ENCODE peak calls at places on chromosomes 6 and 20, in five cellular contexts. K, U, L, J and W are unnamed samples.

GRCh38 chr20:57620274-57620990 is at the start of gene ZBP1:
- DNase-seq in K (no peak), U (no peak), L (no peak), J (no peak), W (peak; percentile 93)

GRCh38 chr6:2731281-2731909 is 19.3 kb downstream of the MYLK4 start:
- DNase-seq in K (no peak), U (no peak), L (peak; percentile 81), J (no peak), W (no peak)

GRCh38 chr6:11309947-11310665 is 77.6 kb upstream of the NEDD9 start:
- DNase-seq in K (no peak), U (no peak), L (peak; percentile 77), J (no peak), W (no peak)

GRCh38 chr6:129117355-129117754 is 234.4 kb downstream of the LAMA2 start:
- DNase-seq in K (no peak), U (no peak), L (no peak), J (no peak), W (no peak)

GRCh38 chr6:166006593-166007301 is 160.9 kb downstream of the TBXT start:
- DNase-seq in K (no peak), U (peak; percentile 76), L (no peak), J (peak; percentile 80), W (no peak)

GRCh38 chr6:152669894-152670293 is 27.8 kb upstream of the MYCT1 start:
- DNase-seq in K (peak; percentile 3), U (peak; percentile 51), L (no peak), J (peak; percentile 49), W (peak; percentile 37)

GRCh38 chr6:167776906-167777645 is 49.6 kb upstream of the AFDN start:
- DNase-seq in K (no peak), U (no peak), L (peak; percentile 27), J (no peak), W (no peak)

GRCh38 chr20:57749131-57749690 is 39.4 kb upstream of the PMEPA1 start:
- DNase-seq in K (no peak), U (no peak), L (no peak), J (no peak), W (no peak)

GRCh38 chr20:24723953-24724352 is 225.1 kb upstream of the CST7 start:
- DNase-seq in K (no peak), U (no peak), L (no peak), J (no peak), W (no peak)
- TF ChIP-seq CTCF in K (no peak), U (no peak), L (no peak), J (no peak), W (no peak)

GRCh38 chr6:132133734-132134490 is 182.7 kb upstream of the CCN2 start:
- DNase-seq in K (no peak), U (no peak), L (no peak), J (peak; percentile 44), W (no peak)

GRCh38 chr6:132132420-132132819 is 181.2 kb upstream of the CCN2 start:
- DNase-seq in K (no peak), U (peak; percentile 27), L (no peak), J (peak; percentile 78), W (no peak)

GRCh38 chr6:132131351-132131750 is 180.2 kb upstream of the CCN2 start:
- DNase-seq in K (no peak), U (no peak), L (no peak), J (no peak), W (no peak)

GRCh38 chr6:132131777-132132176 is 180.6 kb upstream of the CCN2 start:
- DNase-seq in K (peak; percentile 95), U (peak; percentile 100), L (peak; percentile 42), J (peak; percentile 98), W (peak; percentile 5)

GRCh38 chr6:132132911-132133639 is 181.9 kb upstream of the CCN2 start:
- DNase-seq in K (peak; percentile 51), U (peak; percentile 74), L (no peak), J (peak; percentile 77), W (no peak)
- H3K4me3 ChIP-seq in K (no peak overlapping the region), U (no peak overlapping the region), L (no peak overlapping the region), J (no peak overlapping the region), W (no peak overlapping the region)

GRCh38 chr20:35601021-35601973 is 14.3 kb upstream of the SPAG4 start:
- DNase-seq in K (peak; percentile 66), U (peak; percentile 72), L (peak; percentile 92), J (peak; percentile 73), W (peak; percentile 84)
- TF ChIP-seq CTCF in K (peak; percentile 35), U (peak; percentile 24), L (peak; percentile 60), J (peak; percentile 49), W (peak; percentile 45)

GRCh38 chr6:97293198-97293696 is 10.2 kb upstream of the MMS22L start:
- DNase-seq in K (no peak), U (peak; percentile 15), L (no peak), J (no peak), W (no peak)

GRCh38 chr6:97292671-97293070 is 9.7 kb upstream of the MMS22L start:
- DNase-seq in K (peak; percentile 71), U (peak; percentile 67), L (no peak), J (peak; percentile 9), W (no peak)

GRCh38 chr6:97289332-97289731 is 6.3 kb upstream of the MMS22L start:
- DNase-seq in K (no peak), U (no peak), L (no peak), J (no peak), W (no peak)

GRCh38 chr6:97294451-97294850 is 11.4 kb upstream of the MMS22L start:
- DNase-seq in K (peak; percentile 53), U (peak; percentile 67), L (no peak), J (peak; percentile 29), W (peak; percentile 52)
- H3K4me3 ChIP-seq in K (no peak overlapping the region), U (no peak overlapping the region), L (no peak overlapping the region), J (no peak overlapping the region), W (no peak overlapping the region)

DNA sequence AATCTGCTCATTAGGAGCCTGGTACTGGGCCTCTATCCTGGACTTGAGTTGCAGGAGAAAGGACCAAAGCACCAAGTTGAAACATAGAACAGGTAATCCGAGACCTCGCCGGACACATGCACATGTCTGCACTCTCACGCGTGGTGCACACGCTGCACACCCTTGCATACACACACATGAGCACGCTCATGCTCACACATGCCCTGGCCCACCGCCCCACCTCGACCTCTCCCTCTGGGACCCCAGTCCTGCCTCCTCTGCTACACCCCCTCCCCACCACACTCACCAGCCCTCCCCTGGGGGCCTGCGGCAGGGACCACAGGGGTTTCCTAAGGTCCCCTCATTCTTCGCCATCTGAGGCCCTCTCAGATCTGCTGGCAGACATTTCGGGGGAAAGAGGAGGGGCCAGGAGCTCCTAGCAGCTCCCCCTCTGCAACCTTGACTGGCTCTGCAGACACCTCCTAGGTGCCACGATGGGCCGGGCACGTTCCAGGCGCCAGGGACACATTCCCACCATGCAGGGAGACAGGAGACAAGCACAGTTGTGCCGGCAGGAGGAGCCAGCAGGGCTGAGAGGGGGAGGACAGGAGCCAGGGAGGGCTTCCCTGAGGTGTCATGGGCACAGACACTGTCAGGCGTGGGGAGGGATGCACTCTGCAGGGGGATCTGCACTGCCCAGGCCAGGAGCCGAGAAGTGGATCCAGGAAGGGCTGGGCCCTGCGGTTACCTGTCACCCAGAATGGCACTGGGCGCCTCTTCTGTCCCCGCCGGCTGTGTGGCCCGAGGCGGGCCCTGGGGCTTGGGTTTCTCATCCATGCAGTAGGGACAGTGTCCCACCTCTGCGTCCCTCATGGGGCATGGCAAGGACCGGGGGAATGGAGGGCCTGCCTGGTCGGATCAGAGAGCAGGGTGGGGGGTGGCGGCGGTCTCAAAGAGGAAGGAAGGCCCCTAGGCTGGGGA is 25.6 kb upstream of the LSM14B start:
- DNase-seq in K (no peak), U (no peak), L (no peak), J (no peak), W (no peak)
- TF ChIP-seq CTCF in K (no peak), U (no peak), L (no peak), J (no peak), W (no peak)